ENCODE peak calls at places on chromosomes 5 and 9, in nine cellular contexts. One of them, this sample, is unnamed.

GRCh38 chr5:59479084-59479483 is 414.4 kb downstream of the PDE4D start:
- DNase-seq in astrocyte of the spinal cord: no peak
- DNase-seq in CD4-positive, alpha-beta T cell: no peak
- DNase-seq in hepatocyte: no peak
- DNase-seq in uterus: no peak
- DNase-seq in ovary: no peak
- DNase-seq in cardiac muscle cell: no peak
- DNase-seq in A549: no peak
- DNase-seq in HL-60: no peak
- DNase-seq in this sample: no peak

GRCh38 chr5:134975078-134975715 is 7.5 kb downstream of the CATSPER3 start:
- DNase-seq in astrocyte of the spinal cord: no peak
- DNase-seq in CD4-positive, alpha-beta T cell: no peak
- DNase-seq in hepatocyte: no peak
- DNase-seq in uterus: no peak
- DNase-seq in ovary: no peak
- DNase-seq in cardiac muscle cell: no peak
- DNase-seq in A549: peak
- DNase-seq in HL-60: no peak
- DNase-seq in this sample: no peak

GRCh38 chr9:128099932-128100491 is 27.5 kb downstream of the PTGES2 start:
- DNase-seq in astrocyte of the spinal cord: no peak
- DNase-seq in CD4-positive, alpha-beta T cell: no peak
- DNase-seq in hepatocyte: peak
- DNase-seq in uterus: peak
- DNase-seq in ovary: no peak
- DNase-seq in cardiac muscle cell: no peak
- DNase-seq in A549: no peak
- DNase-seq in HL-60: no peak
- DNase-seq in this sample: no peak

GRCh38 chr9:86135374-86135773 is 36.0 kb upstream of the GOLM1 start:
- DNase-seq in astrocyte of the spinal cord: no peak
- DNase-seq in CD4-positive, alpha-beta T cell: no peak
- DNase-seq in hepatocyte: no peak
- DNase-seq in uterus: no peak
- DNase-seq in ovary: no peak
- DNase-seq in cardiac muscle cell: no peak
- DNase-seq in A549: no peak
- DNase-seq in HL-60: no peak
- DNase-seq in this sample: no peak

GRCh38 chr9:77772641-77773040 is 124.5 kb upstream of the GNA14 start:
- DNase-seq in astrocyte of the spinal cord: no peak
- DNase-seq in CD4-positive, alpha-beta T cell: no peak
- DNase-seq in hepatocyte: no peak
- DNase-seq in uterus: no peak
- DNase-seq in ovary: no peak
- DNase-seq in cardiac muscle cell: no peak
- DNase-seq in A549: no peak
- DNase-seq in HL-60: no peak
- DNase-seq in this sample: no peak

GRCh38 chr5:67678594-67678993 is 482.0 kb upstream of the CD180 start:
- DNase-seq in astrocyte of the spinal cord: no peak
- DNase-seq in CD4-positive, alpha-beta T cell: no peak
- DNase-seq in hepatocyte: no peak
- DNase-seq in uterus: no peak
- DNase-seq in ovary: no peak
- DNase-seq in cardiac muscle cell: no peak
- DNase-seq in A549: no peak
- DNase-seq in HL-60: no peak
- DNase-seq in this sample: no peak

GRCh38 chr5:73436535-73437125 is 11.9 kb downstream of the FOXD1 start:
- DNase-seq in astrocyte of the spinal cord: peak
- DNase-seq in CD4-positive, alpha-beta T cell: no peak
- DNase-seq in hepatocyte: peak
- DNase-seq in uterus: no peak
- DNase-seq in ovary: no peak
- DNase-seq in cardiac muscle cell: no peak
- DNase-seq in A549: no peak
- DNase-seq in HL-60: no peak
- DNase-seq in this sample: no peak

GRCh38 chr5:143554194-143554717 is 150.8 kb upstream of the NR3C1 start:
- DNase-seq in astrocyte of the spinal cord: peak
- DNase-seq in CD4-positive, alpha-beta T cell: no peak
- DNase-seq in hepatocyte: no peak
- DNase-seq in uterus: no peak
- DNase-seq in ovary: no peak
- DNase-seq in cardiac muscle cell: no peak
- DNase-seq in A549: peak
- DNase-seq in HL-60: peak
- DNase-seq in this sample: peak

GRCh38 chr9:120759755-120760400 is 33.3 kb downstream of the FBXW2 start:
- DNase-seq in astrocyte of the spinal cord: no peak
- DNase-seq in CD4-positive, alpha-beta T cell: no peak
- DNase-seq in hepatocyte: no peak
- DNase-seq in uterus: no peak
- DNase-seq in ovary: no peak
- DNase-seq in cardiac muscle cell: no peak
- DNase-seq in A549: no peak
- DNase-seq in HL-60: no peak
- DNase-seq in this sample: no peak

GRCh38 chr5:92678576-92679105 is 902.4 kb downstream of the NR2F1-AS1 start:
- DNase-seq in astrocyte of the spinal cord: no peak
- DNase-seq in CD4-positive, alpha-beta T cell: no peak
- DNase-seq in hepatocyte: no peak
- DNase-seq in uterus: no peak
- DNase-seq in ovary: no peak
- DNase-seq in cardiac muscle cell: no peak
- DNase-seq in A549: peak
- DNase-seq in HL-60: no peak
- DNase-seq in this sample: no peak

GRCh38 chr5:124030043-124030461 is 518.1 kb downstream of the CSNK1G3 start:
- DNase-seq in astrocyte of the spinal cord: no peak
- DNase-seq in CD4-positive, alpha-beta T cell: no peak
- DNase-seq in hepatocyte: no peak
- DNase-seq in uterus: no peak
- DNase-seq in ovary: no peak
- DNase-seq in cardiac muscle cell: no peak
- DNase-seq in A549: no peak
- DNase-seq in HL-60: no peak
- DNase-seq in this sample: no peak

GRCh38 chr9:4301971-4302427 is 2.1 kb upstream of the GLIS3 start:
- DNase-seq in astrocyte of the spinal cord: peak
- DNase-seq in CD4-positive, alpha-beta T cell: no peak
- DNase-seq in hepatocyte: peak
- DNase-seq in uterus: no peak
- DNase-seq in ovary: peak
- DNase-seq in cardiac muscle cell: no peak
- DNase-seq in A549: peak
- DNase-seq in HL-60: no peak
- DNase-seq in this sample: no peak

GRCh38 chr5:87138091-87138819 is 129.4 kb upstream of the RASA1 start:
- DNase-seq in astrocyte of the spinal cord: no peak
- DNase-seq in CD4-positive, alpha-beta T cell: no peak
- DNase-seq in hepatocyte: no peak
- DNase-seq in uterus: no peak
- DNase-seq in ovary: no peak
- DNase-seq in cardiac muscle cell: no peak
- DNase-seq in A549: no peak
- DNase-seq in HL-60: no peak
- DNase-seq in this sample: no peak

GRCh38 chr5:115813719-115814118 is 2.7 kb downstream of the CDO1 start:
- DNase-seq in astrocyte of the spinal cord: no peak
- DNase-seq in CD4-positive, alpha-beta T cell: no peak
- DNase-seq in hepatocyte: no peak
- DNase-seq in uterus: no peak
- DNase-seq in ovary: no peak
- DNase-seq in cardiac muscle cell: no peak
- DNase-seq in A549: no peak
- DNase-seq in HL-60: no peak
- DNase-seq in this sample: no peak

GRCh38 chr5:96285823-96286222 is 147.2 kb downstream of the PCSK1 start:
- DNase-seq in astrocyte of the spinal cord: no peak
- DNase-seq in CD4-positive, alpha-beta T cell: no peak
- DNase-seq in hepatocyte: no peak
- DNase-seq in uterus: no peak
- DNase-seq in ovary: no peak
- DNase-seq in cardiac muscle cell: no peak
- DNase-seq in A549: no peak
- DNase-seq in HL-60: no peak
- DNase-seq in this sample: no peak

GRCh38 chr5:124064956-124065355 is 553.0 kb downstream of the CSNK1G3 start:
- DNase-seq in astrocyte of the spinal cord: no peak
- DNase-seq in CD4-positive, alpha-beta T cell: no peak
- DNase-seq in hepatocyte: no peak
- DNase-seq in uterus: no peak
- DNase-seq in ovary: no peak
- DNase-seq in cardiac muscle cell: no peak
- DNase-seq in A549: no peak
- DNase-seq in HL-60: no peak
- DNase-seq in this sample: no peak

GRCh38 chr9:89622933-89623861 is 18.4 kb downstream of the GADD45G start:
- DNase-seq in astrocyte of the spinal cord: no peak
- DNase-seq in CD4-positive, alpha-beta T cell: no peak
- DNase-seq in hepatocyte: no peak
- DNase-seq in uterus: peak
- DNase-seq in ovary: no peak
- DNase-seq in cardiac muscle cell: no peak
- DNase-seq in A549: no peak
- DNase-seq in HL-60: no peak
- DNase-seq in this sample: no peak

GRCh38 chr9:134534661-134535080 is 106.9 kb upstream of the COL5A1 start:
- DNase-seq in astrocyte of the spinal cord: peak
- DNase-seq in CD4-positive, alpha-beta T cell: no peak
- DNase-seq in hepatocyte: no peak
- DNase-seq in uterus: no peak
- DNase-seq in ovary: no peak
- DNase-seq in cardiac muscle cell: no peak
- DNase-seq in A549: no peak
- DNase-seq in HL-60: no peak
- DNase-seq in this sample: no peak

GRCh38 chr5:126043684-126044083 is 379.5 kb upstream of the GRAMD2B start:
- DNase-seq in astrocyte of the spinal cord: peak
- DNase-seq in CD4-positive, alpha-beta T cell: no peak
- DNase-seq in hepatocyte: no peak
- DNase-seq in uterus: no peak
- DNase-seq in ovary: no peak
- DNase-seq in cardiac muscle cell: no peak
- DNase-seq in A549: no peak
- DNase-seq in HL-60: no peak
- DNase-seq in this sample: no peak

GRCh38 chr9:137188490-137189296 is at the start of the genes ANAPC2 and SSNA1:
- DNase-seq in astrocyte of the spinal cord: peak
- DNase-seq in CD4-positive, alpha-beta T cell: peak
- DNase-seq in hepatocyte: peak
- DNase-seq in uterus: peak
- DNase-seq in ovary: peak
- DNase-seq in cardiac muscle cell: peak
- DNase-seq in A549: peak
- DNase-seq in HL-60: peak
- DNase-seq in this sample: peak
- TF ChIP-seq CTCF in astrocyte of the spinal cord: peak
- TF ChIP-seq CTCF in CD4-positive, alpha-beta T cell: peak
- TF ChIP-seq CTCF in hepatocyte: peak
- TF ChIP-seq CTCF in uterus: peak
- TF ChIP-seq CTCF in ovary: peak
- TF ChIP-seq CTCF in cardiac muscle cell: peak
- TF ChIP-seq CTCF in A549: peak
- TF ChIP-seq CTCF in HL-60: no peak
- TF ChIP-seq CTCF in this sample: peak

GRCh38 chr5:84274585-84275468 is 109.9 kb downstream of the EDIL3 start:
- DNase-seq in astrocyte of the spinal cord: peak
- DNase-seq in CD4-positive, alpha-beta T cell: no peak
- DNase-seq in hepatocyte: peak
- DNase-seq in uterus: no peak
- DNase-seq in ovary: no peak
- DNase-seq in cardiac muscle cell: peak
- DNase-seq in A549: peak
- DNase-seq in HL-60: no peak
- DNase-seq in this sample: no peak
- TF ChIP-seq CTCF in astrocyte of the spinal cord: peak
- TF ChIP-seq CTCF in CD4-positive, alpha-beta T cell: no peak
- TF ChIP-seq CTCF in hepatocyte: peak
- TF ChIP-seq CTCF in uterus: peak
- TF ChIP-seq CTCF in ovary: no peak
- TF ChIP-seq CTCF in cardiac muscle cell: peak
- TF ChIP-seq CTCF in A549: peak
- TF ChIP-seq CTCF in HL-60: no peak
- TF ChIP-seq CTCF in this sample: peak

DNA sequence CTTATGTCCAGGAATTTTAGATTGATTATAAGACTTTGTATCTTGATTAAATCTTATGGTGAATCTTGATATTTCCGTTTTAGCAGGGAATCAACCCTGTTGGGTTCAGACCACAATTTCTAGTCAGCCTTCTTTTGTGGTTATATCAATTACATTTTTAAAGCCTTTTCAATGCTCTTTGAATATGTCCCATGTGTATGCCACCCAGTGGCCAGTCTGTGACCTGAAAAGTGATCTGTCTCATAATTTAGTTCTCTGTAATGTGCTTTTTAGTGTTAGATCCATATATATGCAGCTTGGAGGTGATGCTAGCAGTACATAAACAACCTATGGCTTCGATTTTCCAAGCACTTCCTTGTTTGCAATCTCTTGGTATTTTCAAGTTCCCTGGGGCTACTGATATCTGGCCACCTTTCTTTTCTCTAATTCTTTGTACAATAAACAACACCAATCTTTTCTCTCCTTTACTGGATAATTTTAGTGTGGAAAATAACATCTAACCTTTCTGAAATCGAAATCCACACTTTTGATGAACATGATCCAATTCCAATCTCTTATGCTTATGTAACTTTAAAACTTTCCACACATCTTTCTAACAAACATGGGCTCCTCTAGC is 28.8 kb downstream of the PDE8B start:
- DNase-seq in astrocyte of the spinal cord: peak
- DNase-seq in CD4-positive, alpha-beta T cell: no peak
- DNase-seq in hepatocyte: no peak
- DNase-seq in uterus: no peak
- DNase-seq in ovary: no peak
- DNase-seq in cardiac muscle cell: no peak
- DNase-seq in A549: peak
- DNase-seq in HL-60: no peak
- DNase-seq in this sample: no peak
- TF ChIP-seq CTCF in astrocyte of the spinal cord: peak
- TF ChIP-seq CTCF in CD4-positive, alpha-beta T cell: peak
- TF ChIP-seq CTCF in hepatocyte: peak
- TF ChIP-seq CTCF in uterus: no peak
- TF ChIP-seq CTCF in ovary: no peak
- TF ChIP-seq CTCF in cardiac muscle cell: peak
- TF ChIP-seq CTCF in A549: peak
- TF ChIP-seq CTCF in HL-60: no peak
- TF ChIP-seq CTCF in this sample: peak

DNA sequence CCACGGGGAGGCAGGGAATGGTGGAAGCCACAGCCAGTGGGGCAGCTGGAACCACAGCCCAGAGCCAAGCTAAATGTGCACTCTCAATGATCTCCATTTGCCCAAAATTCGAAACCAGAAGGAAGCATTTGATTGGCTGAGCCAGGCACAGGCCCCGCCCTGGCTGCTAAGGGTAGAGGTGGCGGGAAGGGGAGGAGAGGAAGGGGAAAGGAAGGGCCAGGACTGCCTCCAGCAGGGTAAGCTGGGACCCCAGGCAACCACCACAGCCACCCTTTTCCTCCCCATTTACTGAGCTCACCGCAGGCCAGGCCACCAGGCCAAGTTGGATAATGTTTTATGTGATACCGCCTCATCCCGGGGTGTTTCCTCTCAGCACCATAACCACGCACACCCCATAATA is 100.3 kb upstream of the RAPGEF1 start:
- DNase-seq in astrocyte of the spinal cord: no peak
- DNase-seq in CD4-positive, alpha-beta T cell: no peak
- DNase-seq in hepatocyte: no peak
- DNase-seq in uterus: no peak
- DNase-seq in ovary: no peak
- DNase-seq in cardiac muscle cell: no peak
- DNase-seq in A549: no peak
- DNase-seq in HL-60: no peak
- DNase-seq in this sample: no peak
- TF ChIP-seq CTCF in astrocyte of the spinal cord: no peak
- TF ChIP-seq CTCF in CD4-positive, alpha-beta T cell: no peak
- TF ChIP-seq CTCF in hepatocyte: no peak
- TF ChIP-seq CTCF in uterus: no peak
- TF ChIP-seq CTCF in ovary: no peak
- TF ChIP-seq CTCF in cardiac muscle cell: no peak
- TF ChIP-seq CTCF in A549: no peak
- TF ChIP-seq CTCF in HL-60: no peak
- TF ChIP-seq CTCF in this sample: no peak